ENCODE peak calls at places on chromosome X, in seven cellular contexts. X is tibial artery, Y is HFF-Myc, B is GM20000, N is breast epithelium, F is K562, D is A549. S is an unnamed sample.

GRCh38 chrX:140764401-140764919 is 54.9 kb downstream of the LINC00632 start:
- DNase-seq in F (no peak), D (no peak), N (no peak), Y (no peak), X (peak; percentile 69), B (no peak), S (no peak)

GRCh38 chrX:129808163-129808828 is 28.5 kb downstream of the SASH3 start:
- DNase-seq in N (no peak), Y (no peak), X (no peak), B (no peak), D (no peak), F (no peak), S (no peak)

GRCh38 chrX:120499301-120500097 is 30.4 kb upstream of the LAMP2 start:
- DNase-seq in N (no peak), F (no peak), Y (no peak), X (no peak), B (no peak), D (no peak), S (no peak)

GRCh38 chrX:96004386-96004785 is 680.3 kb upstream of the DIAPH2 start:
- DNase-seq in F (no peak), Y (no peak), B (no peak), D (no peak), N (no peak), X (no peak), S (no peak)

GRCh38 chrX:150363561-150364346 is 637 bp downstream of the MAMLD1 start:
- DNase-seq in D (peak; percentile 24), Y (no peak), B (no peak), N (no peak), X (peak; percentile 72), F (no peak), S (peak; percentile 26)

GRCh38 chrX:10356979-10357378 is 200.2 kb downstream of the CLCN4 start:
- DNase-seq in B (no peak), N (no peak), F (no peak), D (no peak), X (no peak), Y (no peak), S (no peak)

GRCh38 chrX:74925210-74926088 is at the start of gene NEXMIF:
- DNase-seq in N (no peak), B (peak; percentile 52), X (peak; percentile 63), D (peak; percentile 45), Y (no peak), F (no peak), S (no peak)

GRCh38 chrX:136030357-136031225 is 45.4 kb downstream of the SLC9A6 start:
- DNase-seq in X (peak; percentile 88), F (no peak), D (no peak), Y (no peak), B (no peak), N (no peak), S (no peak)

GRCh38 chrX:23333842-23334535 is 660 bp upstream of the PTCHD1 start:
- DNase-seq in F (no peak), Y (no peak), N (no peak), D (no peak), B (no peak), X (peak; percentile 66), S (no peak)

GRCh38 chrX:126165721-126166401 is at the start of gene DCAF12L2:
- DNase-seq in N (no peak), Y (no peak), X (no peak), D (peak; percentile 0), F (no peak), B (no peak), S (no peak)

GRCh38 chrX:134654398-134655012 is 3.8 kb downstream of the PLAC1 start:
- DNase-seq in Y (no peak), B (no peak), D (no peak), X (no peak), F (no peak), N (no peak), S (no peak)

GRCh38 chrX:334331-334891 is 15.8 kb upstream of the GTPBP6 start:
- DNase-seq in Y (no peak), D (no peak), N (no peak), B (no peak), X (no peak), F (no peak), S (no peak)

GRCh38 chrX:115029869-115030564 is 12.6 kb upstream of the IL13RA2 start:
- DNase-seq in B (no peak), N (no peak), X (no peak), D (no peak), F (no peak), Y (no peak), S (no peak)

GRCh38 chrX:102154900-102155805 is 624 bp downstream of the BEX5 start:
- DNase-seq in X (no peak), F (no peak), B (no peak), D (no peak), Y (no peak), N (no peak), S (no peak)

GRCh38 chrX:44914532-44915198 is 41.7 kb downstream of the KDM6A start:
- DNase-seq in Y (no peak), X (no peak), F (no peak), D (no peak), B (no peak), N (no peak), S (no peak)

GRCh38 chrX:48694776-48695523 is 1.6 kb upstream of the SUV39H1 start:
- DNase-seq in B (no peak), Y (no peak), D (no peak), N (no peak), F (no peak), X (no peak), S (no peak)

GRCh38 chrX:2701600-2701999 is 10.5 kb downstream of the CD99 start:
- DNase-seq in Y (no peak), N (no peak), B (no peak), D (no peak), F (no peak), X (no peak), S (no peak)

GRCh38 chrX:107659768-107660167 is 31.5 kb downstream of the PRPS1 start:
- DNase-seq in B (no peak), Y (no peak), N (no peak), X (no peak), F (peak; percentile 18), D (no peak), S (no peak)

GRCh38 chrX:109535578-109535977 is 1.1 kb upstream of the NXT2 start:
- DNase-seq in N (no peak), B (no peak), X (no peak), D (no peak), Y (no peak), F (no peak), S (no peak)

GRCh38 chrX:120672389-120672788 is 42.5 kb upstream of the C1GALT1C1 start:
- DNase-seq in D (peak; percentile 21), F (no peak), B (no peak), X (peak; percentile 80), Y (no peak), N (peak; percentile 19), S (no peak)

GRCh38 chrX:106894978-106895452 is 8.1 kb downstream of the RIPPLY1 start:
- DNase-seq in X (no peak), B (no peak), N (no peak), Y (peak; percentile 48), F (no peak), D (peak; percentile 39), S (no peak)

GRCh38 chrX:133005038-133005437 is 46.6 kb upstream of the HS6ST2 start:
- DNase-seq in D (peak; percentile 3), F (peak; percentile 7), N (no peak), X (no peak), B (peak; percentile 10), Y (no peak), S (no peak)

GRCh38 chrX:40617566-40617965 is 5.7 kb upstream of the MPC1L start:
- DNase-seq in B (no peak), Y (no peak), N (no peak), F (no peak), X (no peak), D (no peak), S (no peak)

GRCh38 chrX:40607381-40607780 is 15.8 kb upstream of the MPC1L start:
- DNase-seq in N (no peak), D (no peak), X (no peak), B (no peak), Y (no peak), F (no peak), S (no peak)

GRCh38 chrX:40615976-40616375 is 7.3 kb upstream of the MPC1L start:
- DNase-seq in X (no peak), D (no peak), F (no peak), B (no peak), N (no peak), Y (no peak), S (no peak)

DNA sequence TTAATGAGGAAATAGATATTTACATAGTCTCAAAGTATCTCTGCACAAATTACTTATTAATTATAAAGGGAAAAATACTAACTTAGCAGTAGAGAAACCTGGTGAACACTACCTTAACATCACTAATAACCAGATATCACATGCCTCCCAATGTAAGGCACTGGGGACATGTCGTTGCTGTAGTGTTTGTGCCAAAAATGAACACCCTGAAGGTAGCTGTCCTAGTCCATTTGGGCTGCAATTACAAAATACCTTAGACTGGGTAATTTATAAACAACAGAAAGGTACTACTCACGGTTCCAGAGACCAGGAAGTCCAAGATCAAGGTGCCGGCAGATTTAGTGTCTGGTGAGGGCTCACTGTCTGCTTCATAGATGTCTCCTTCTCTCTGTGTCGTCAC is 10.7 kb upstream of the MPC1L start:
- DNase-seq in B (no peak), Y (no peak), D (no peak), X (no peak), N (no peak), F (no peak), S (no peak)
- TF ChIP-seq CTCF in B (no peak), Y (no peak), D (no peak), X (no peak), N (no peak), F (no peak), S (no peak)

GRCh38 chrX:153381684-153382532 is 19.2 kb downstream of the PNMA6E start:
- DNase-seq in X (no peak), F (peak; percentile 62), B (no peak), N (no peak), Y (peak; percentile 39), D (peak; percentile 19), S (no peak)
- TF ChIP-seq CTCF in X (no peak), F (peak; percentile 46), B (no peak), N (no peak), Y (no peak), D (no peak), S (no peak)

DNA sequence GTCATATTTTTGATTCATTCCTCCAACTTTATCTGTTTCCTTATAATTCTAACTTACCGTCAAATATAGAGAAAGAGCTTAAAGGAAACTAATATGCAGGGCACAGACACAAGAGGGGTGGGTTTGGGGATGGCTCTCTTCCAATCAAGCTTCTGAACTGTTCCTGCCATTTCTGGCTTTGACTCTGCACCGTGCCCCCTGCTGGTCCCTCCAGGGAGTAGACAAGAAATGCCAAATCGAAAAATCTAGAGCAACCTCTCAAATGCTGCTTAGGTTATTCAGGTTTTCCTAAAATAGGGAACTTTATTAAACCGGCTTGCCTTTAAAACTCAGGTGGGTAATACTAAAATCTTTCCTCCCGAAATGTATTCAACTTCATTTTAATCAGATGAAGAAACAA is 39.8 kb upstream of the VCX3A start:
- DNase-seq in X (no peak), Y (no peak), B (no peak), D (no peak), F (no peak), N (no peak), S (no peak)
- TF ChIP-seq CTCF in X (no peak), Y (no peak), B (no peak), D (no peak), F (no peak), N (no peak), S (no peak)

DNA sequence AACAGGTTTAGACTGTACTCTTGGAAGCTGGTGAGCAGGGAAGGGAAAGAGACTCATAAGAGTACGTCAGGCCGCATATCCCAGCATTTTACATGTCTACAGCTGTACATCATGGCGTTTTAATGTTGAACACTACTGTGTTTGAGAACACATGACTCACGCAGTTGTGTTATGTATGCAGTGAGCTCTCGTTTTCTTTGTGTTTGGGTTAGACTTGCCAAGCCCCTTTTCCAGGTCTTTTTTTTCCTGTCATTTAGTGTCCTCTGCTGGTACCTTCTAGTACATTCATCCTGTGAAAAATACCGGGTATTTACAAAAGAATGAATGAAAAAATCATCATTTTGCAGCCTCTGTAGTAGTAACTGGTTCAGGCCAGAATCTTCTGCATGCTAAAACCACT is 35.3 kb downstream of the SMS start:
- DNase-seq in F (no peak), Y (no peak), N (no peak), B (no peak), X (no peak), D (no peak), S (no peak)
- TF ChIP-seq CTCF in F (no peak), Y (no peak), N (peak; percentile 38), B (no peak), X (peak; percentile 44), D (peak; percentile 39), S (no peak)